ENCODE peak calls at places on chromosomes 4 and X, in four cellular contexts. K is HepG2, S is HEK293T, E is K562. B is an unnamed sample.

GRCh38 chr4:169115897-169116254 is 105.8 kb upstream of the CBR4 start:
- DNase-seq in E (no peak), K (no peak), S (no peak), B (no peak)

GRCh38 chr4:95548738-95549245 is at the start of gene UNC5C:
- DNase-seq in K (no peak), E (no peak), S (peak), B (peak)

GRCh38 chrX:22538581-22538980 is 265.9 kb downstream of the CBLL2 start:
- DNase-seq in S (no peak), E (no peak), K (no peak), B (no peak)

GRCh38 chr4:37715889-37716402 is 29.8 kb upstream of the RELL1 start:
- DNase-seq in E (no peak), S (no peak), K (no peak), B (no peak)

GRCh38 chr4:54097152-54097551 is 2.8 kb upstream of the GSX2 start:
- DNase-seq in K (no peak), E (no peak), S (no peak), B (no peak)

GRCh38 chr4:158015241-158015640 is 157.6 kb downstream of the GASK1B start:
- DNase-seq in K (no peak), S (no peak), E (no peak), B (no peak)

GRCh38 chr4:181877329-181877848 is 365.8 kb upstream of the TENM3 start:
- DNase-seq in E (no peak), S (no peak), K (no peak), B (no peak)

GRCh38 chr4:45693746-45694145 is 430.1 kb downstream of the GABRG1 start:
- DNase-seq in S (no peak), E (no peak), K (peak), B (no peak)

GRCh38 chr4:80461412-80461811 is 125.9 kb downstream of the CFAP299 start:
- DNase-seq in K (no peak), S (no peak), E (no peak), B (no peak)
- TF ChIP-seq ELF4 in K (no peak), S (no peak), E (no peak), B (no peak)

DNA sequence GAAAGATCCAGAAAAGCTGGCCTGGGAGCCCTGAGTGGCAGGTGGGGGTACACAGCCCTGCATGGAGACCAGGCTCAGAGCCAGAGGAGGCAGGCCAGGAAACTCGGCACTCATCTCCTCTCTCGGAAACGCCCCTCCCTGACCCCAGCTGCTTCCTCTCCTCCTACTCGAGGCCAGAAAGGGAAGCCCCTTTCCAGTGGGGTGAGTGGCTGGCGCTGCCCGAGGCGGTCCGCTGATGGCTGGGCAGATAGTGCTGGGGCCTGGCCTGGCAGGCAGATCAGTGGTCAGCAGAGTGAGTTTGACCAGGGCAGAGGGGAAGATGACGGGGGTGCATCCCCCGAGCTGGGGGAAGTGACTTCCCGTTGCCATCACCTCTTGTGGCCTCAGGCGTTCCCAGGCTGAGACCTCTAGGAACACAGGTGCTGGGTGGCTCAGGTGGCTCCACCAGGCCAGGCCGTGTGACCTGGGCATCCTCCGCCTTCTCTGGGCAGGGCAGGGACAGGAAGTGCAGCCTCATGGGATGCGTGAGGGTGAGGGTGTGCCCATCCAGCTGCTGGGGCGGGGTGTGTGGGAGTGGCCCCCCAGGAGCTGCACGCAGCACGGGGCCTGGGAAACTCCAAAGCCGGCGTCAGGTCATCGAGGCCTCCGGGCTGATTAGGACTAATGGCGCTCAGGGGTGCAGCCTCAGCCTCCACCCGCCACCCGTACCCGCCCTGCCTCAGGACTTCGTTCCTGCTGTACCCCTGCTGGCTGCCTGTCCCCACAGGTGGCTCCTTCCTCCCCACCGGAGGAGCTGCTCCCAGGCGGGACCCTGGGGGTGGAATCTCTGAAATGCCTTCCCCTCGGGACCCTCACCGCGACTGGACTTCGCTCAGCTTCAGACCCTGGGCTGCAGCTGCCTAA is 5.8 kb downstream of the SH3BP2 start:
- DNase-seq in K (no peak), S (no peak), E (peak), B (no peak)
- TF ChIP-seq ELF4 in K (no peak), S (no peak), E (no peak), B (no peak)

GRCh38 chr4:85642356-85643100 is 167.6 kb downstream of the ARHGAP24 start:
- DNase-seq in K (no peak), S (no peak), E (no peak), B (no peak)
- TF ChIP-seq ELF4 in K (no peak), S (no peak), E (no peak), B (no peak)

GRCh38 chr4:955931-956381 is 17.4 kb downstream of the DGKQ start:
- DNase-seq in K (no peak), E (no peak), S (no peak), B (no peak)

GRCh38 chr4:956531-957230 is 16.7 kb downstream of the DGKQ start:
- DNase-seq in K (no peak), E (no peak), S (no peak), B (no peak)

GRCh38 chr4:958314-958665 is 15.1 kb downstream of the DGKQ start:
- DNase-seq in K (no peak), S (no peak), E (no peak), B (no peak)

GRCh38 chr4:957581-958313 is 15.6 kb downstream of the DGKQ start:
- DNase-seq in K (no peak), S (no peak), E (no peak), B (no peak)

DNA sequence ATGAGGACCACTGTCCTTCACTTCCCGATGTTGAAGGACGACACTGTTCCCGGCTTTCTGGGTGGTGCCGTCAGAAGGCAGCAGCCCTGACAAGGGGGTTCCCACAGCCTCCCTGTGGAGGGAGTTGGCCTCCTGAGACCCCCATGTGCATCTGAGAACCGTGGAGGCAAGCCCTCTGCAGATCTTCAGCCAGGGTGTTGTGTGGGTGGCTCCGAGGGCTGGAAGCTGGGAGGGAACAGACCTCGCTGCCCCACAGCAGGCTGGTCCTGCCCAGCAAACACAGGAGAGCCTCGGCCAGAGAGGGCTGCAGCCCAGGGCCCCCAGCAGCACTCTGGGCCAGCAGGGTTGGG is 16.2 kb downstream of the DGKQ start:
- DNase-seq in S (no peak), E (no peak), K (no peak), B (no peak)
- TF ChIP-seq ELF4 in S (no peak), E (no peak), K (no peak), B (no peak)

GRCh38 chr4:186700746-186701145 is 22.9 kb downstream of the FAT1 start:
- DNase-seq in S (no peak), K (no peak), E (no peak), B (no peak)
- TF ChIP-seq ELF4 in S (no peak), K (no peak), E (no peak), B (no peak)

GRCh38 chr4:140180577-140180976 is 26.6 kb upstream of the MAML3 start:
- DNase-seq in K (no peak), S (no peak), E (no peak), B (no peak)

GRCh38 chr4:140174535-140174934 is 20.6 kb upstream of the MAML3 start:
- DNase-seq in S (no peak), K (no peak), E (no peak), B (no peak)

GRCh38 chr4:140172960-140173359 is 19.0 kb upstream of the MAML3 start:
- DNase-seq in K (no peak), S (no peak), E (no peak), B (no peak)

DNA sequence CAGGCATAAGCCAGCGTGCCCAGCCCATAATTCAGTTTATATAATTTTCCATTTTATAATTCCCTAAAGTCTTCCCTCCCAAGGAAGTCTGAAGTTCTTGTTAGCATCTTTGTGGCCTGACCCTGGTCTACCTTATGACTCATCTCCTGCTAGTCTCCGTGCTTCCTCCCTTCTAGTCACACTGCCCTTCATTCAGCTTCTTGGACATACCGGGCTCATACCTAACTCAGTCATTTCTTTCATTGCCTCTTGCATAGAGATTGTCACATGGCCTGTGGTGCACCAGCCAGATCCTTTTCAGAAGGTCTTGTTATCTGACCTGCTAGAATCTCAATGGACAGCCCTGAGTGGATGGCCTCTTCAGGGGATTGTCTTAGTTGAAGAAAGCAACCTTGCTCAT is 22.8 kb upstream of the MAML3 start:
- DNase-seq in K (no peak), E (no peak), S (no peak), B (no peak)
- TF ChIP-seq ELF4 in K (no peak), E (no peak), S (no peak), B (no peak)

B was measured in WTC11.